ENCODE peak calls at places on chromosome 17, in four cellular contexts. J is neuronal stem cell, Z is H1, T is mesenchymal stem cell. N is an unnamed sample.

GRCh38 chr17:15348030-15348429 is 6.6 kb upstream of the TEKT3 start:
- DNase-seq in J (no peak), Z (no peak), T (no peak), N (no peak)

GRCh38 chr17:45940826-45941225 is 46.5 kb downstream of the MAPT start:
- DNase-seq in T (no peak), J (no peak), Z (no peak), N (no peak)

GRCh38 chr17:66775262-66775661 is 59.7 kb upstream of the CACNG5 start:
- DNase-seq in J (no peak), T (no peak), Z (no peak), N (no peak)

GRCh38 chr17:74499992-74500391 is 31.3 kb downstream of the CD300LB start:
- DNase-seq in Z (no peak), J (no peak), T (no peak), N (no peak)

GRCh38 chr17:75454193-75454592 is 2.2 kb upstream of the TMEM94 start:
- DNase-seq in J (no peak), Z (no peak), T (no peak), N (no peak)

GRCh38 chr17:676060-676745 is 38.4 kb downstream of the VPS53 start:
- DNase-seq in J (no peak), Z (no peak), T (no peak), N (no peak)

GRCh38 chr17:66633322-66633965 is 201.5 kb upstream of the CACNG5 start:
- DNase-seq in J (no peak), Z (no peak), T (peak), N (no peak)

GRCh38 chr17:82979718-82980117 is 99.7 kb upstream of the METRNL start:
- DNase-seq in Z (no peak), T (no peak), J (no peak), N (no peak)

GRCh38 chr17:45016823-45017222 is 34.6 kb downstream of the DCAKD start:
- DNase-seq in T (no peak), J (no peak), Z (no peak), N (peak)

GRCh38 chr17:54900457-54901229 is at the start of gene TOM1L1:
- DNase-seq in J (peak), T (peak), Z (peak), N (peak)

GRCh38 chr17:44688200-44688599 is 1.4 kb downstream of the CCDC43 start:
- DNase-seq in J (no peak), Z (no peak), T (no peak), N (peak)

GRCh38 chr17:29156781-29157180 is 23.4 kb downstream of the MYO18A start:
- DNase-seq in T (no peak), Z (no peak), J (no peak), N (peak)

GRCh38 chr17:44899074-44899782 is at the start of gene EFTUD2:
- DNase-seq in Z (peak), T (peak), J (peak), N (peak)

GRCh38 chr17:79996291-79996690 is 39.4 kb downstream of the TBC1D16 start:
- DNase-seq in J (no peak), T (no peak), Z (no peak), N (no peak)

GRCh38 chr17:33647976-33648375 is 354.9 kb upstream of the ASIC2 start:
- DNase-seq in T (peak), Z (no peak), J (peak), N (peak)

GRCh38 chr17:27072885-27073284 is 221.0 kb upstream of the WSB1 start:
- DNase-seq in T (no peak), J (no peak), Z (no peak), N (no peak)

GRCh38 chr17:29048440-29049360 is 5.8 kb downstream of the PIPOX start:
- DNase-seq in Z (no peak), J (no peak), T (no peak), N (peak)

GRCh38 chr17:15264542-15264941 is 584 bp downstream of the PMP22 start:
- DNase-seq in J (no peak), T (no peak), Z (no peak), N (no peak)

GRCh38 chr17:63760771-63761539 is 12.4 kb downstream of the CCDC47 start:
- DNase-seq in J (no peak), T (peak), Z (no peak), N (no peak)

GRCh38 chr17:18039535-18040286 is 503 bp downstream of the GID4 start:
- DNase-seq in J (peak), Z (no peak), T (peak), N (peak)

GRCh38 chr17:77535892-77536291 is 395.1 kb downstream of the SEC14L1 start:
- DNase-seq in Z (no peak), T (no peak), J (no peak), N (no peak)

GRCh38 chr17:10699861-10700260 is 2.5 kb downstream of the ADPRM start:
- DNase-seq in Z (no peak), J (no peak), T (peak), N (no peak)

GRCh38 chr17:44906987-44907681 is 7.9 kb upstream of the EFTUD2 start:
- DNase-seq in J (no peak), T (peak), Z (no peak), N (no peak)

GRCh38 chr17:39016193-39017153 is 49.3 kb upstream of the FBXO47 start:
- DNase-seq in Z (no peak), J (no peak), T (peak), N (no peak)
- H3K27ac ChIP-seq in Z (no peak), J (no peak), T (no peak), N (no peak)

DNA sequence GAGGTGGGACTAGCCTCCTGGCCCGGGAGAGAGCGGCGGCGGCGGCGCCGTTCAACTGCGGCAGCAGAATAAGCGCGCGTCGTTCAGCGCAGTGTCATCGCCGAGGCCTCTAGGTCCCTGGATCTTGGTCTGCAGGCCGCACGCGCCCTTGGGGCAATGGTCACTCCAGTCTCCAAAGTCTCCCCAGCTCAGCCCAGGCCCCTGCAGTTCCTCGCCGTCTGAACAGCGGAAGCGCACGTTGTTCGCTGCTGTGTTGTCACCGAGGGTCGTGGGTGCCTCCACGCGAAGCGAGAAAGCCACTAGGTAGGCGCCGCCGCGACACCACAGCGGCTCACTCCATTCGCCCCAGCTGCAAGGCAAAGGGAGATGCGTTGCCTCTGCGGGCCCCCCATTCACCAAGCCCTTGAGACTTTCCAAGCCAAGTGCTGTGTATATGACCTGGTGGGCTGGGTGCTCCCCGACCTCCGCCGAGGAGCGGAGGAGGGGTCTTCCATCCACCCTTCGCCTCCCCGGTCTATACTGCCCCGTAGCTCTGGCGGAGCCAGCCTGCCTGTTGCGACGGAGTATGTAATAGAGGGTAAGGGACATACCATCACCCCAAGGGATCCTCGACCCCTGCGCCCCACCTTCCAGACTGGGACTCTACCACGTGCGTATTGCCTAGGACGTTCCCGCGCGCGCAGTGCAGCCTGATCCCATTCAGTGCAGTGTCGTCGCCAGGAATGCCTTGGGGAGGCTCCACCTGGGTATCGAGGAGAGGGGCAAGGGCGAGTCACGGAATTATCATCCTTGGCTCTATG is 653 bp downstream of the VMO1 start:
- DNase-seq in Z (no peak), T (no peak), J (no peak), N (no peak)
- H3K4me3 ChIP-seq in Z (no peak), T (peak), J (no peak), N (no peak)

GRCh38 chr17:20127660-20128413 is 118.7 kb downstream of the SPECC1 start:
- DNase-seq in J (no peak), Z (no peak), T (peak), N (peak)

GRCh38 chr17:20123209-20123608 is 114.0 kb downstream of the SPECC1 start:
- DNase-seq in J (no peak), Z (no peak), T (no peak), N (no peak)

GRCh38 chr17:20122236-20122879 is 113.2 kb downstream of the SPECC1 start:
- DNase-seq in T (no peak), Z (no peak), J (no peak), N (no peak)

GRCh38 chr17:20121359-20122235 is 112.4 kb downstream of the SPECC1 start:
- DNase-seq in T (peak), J (peak), Z (peak), N (peak)

GRCh38 chr17:20125724-20126123 is 116.6 kb downstream of the SPECC1 start:
- DNase-seq in Z (no peak), J (no peak), T (no peak), N (no peak)
- H2BK12ac ChIP-seq in Z (peak), J (no peak), T (no peak), N (no peak)

GRCh38 chr17:42272576-42272975 is 3.6 kb downstream of the STAT5B start:
- DNase-seq in T (no peak), J (no peak), Z (no peak), N (no peak)
- H3K27ac ChIP-seq in T (no peak), J (no peak), Z (no peak), N (no peak)

GRCh38 chr17:39701012-39701783 is 1.3 kb downstream of the ERBB2 start:
- DNase-seq in T (no peak), J (no peak), Z (no peak), N (no peak)
- H3K4me3 ChIP-seq in T (peak), J (peak), Z (peak), N (peak)

DNA sequence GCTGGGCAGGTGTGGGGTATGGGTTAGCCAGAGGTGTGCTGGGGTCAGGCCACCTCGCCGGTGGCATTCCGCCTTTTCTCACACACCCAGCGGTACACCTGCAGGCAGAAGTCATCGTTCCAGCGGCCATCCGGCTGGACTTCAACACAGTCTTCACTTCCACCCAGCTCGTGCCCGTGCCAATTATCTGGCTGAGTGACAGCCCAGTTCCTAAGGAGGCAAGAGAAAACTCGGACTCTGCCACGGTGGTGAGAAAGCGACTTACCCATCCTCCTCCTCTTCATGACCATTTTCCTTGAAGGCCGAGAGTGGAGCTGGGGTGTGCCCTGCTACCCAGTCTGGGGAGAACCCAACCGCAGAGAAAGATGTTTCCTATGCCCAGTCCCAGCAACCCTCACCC is 13.1 kb downstream of the ASGR2 start:
- DNase-seq in T (no peak), Z (no peak), J (no peak), N (no peak)
- H2BK12ac ChIP-seq in T (no peak), Z (no peak), J (no peak), N (no peak)

DNA sequence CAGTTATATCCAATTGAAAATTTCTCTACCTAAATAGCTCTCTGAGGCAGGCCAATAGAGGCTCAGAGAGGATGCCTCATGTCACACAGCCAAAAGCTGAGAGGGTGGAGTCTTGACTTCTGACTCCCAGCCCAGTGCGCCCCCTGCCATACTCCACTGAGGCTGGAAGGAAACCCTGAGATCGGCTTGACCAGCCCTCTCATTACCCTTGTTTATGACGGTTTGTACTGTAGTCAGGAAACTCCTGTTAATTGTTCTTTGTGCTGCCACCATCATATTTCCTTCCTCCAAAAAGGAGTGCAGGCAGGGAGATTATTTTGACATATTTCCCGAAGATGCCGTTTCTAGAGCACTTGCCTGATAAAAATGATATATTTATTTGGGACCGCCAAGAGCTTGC is 107.9 kb downstream of the AIPL1 start:
- DNase-seq in J (no peak), Z (no peak), T (no peak), N (no peak)
- H3K27ac ChIP-seq in J (no peak), Z (no peak), T (no peak), N (no peak)

DNA sequence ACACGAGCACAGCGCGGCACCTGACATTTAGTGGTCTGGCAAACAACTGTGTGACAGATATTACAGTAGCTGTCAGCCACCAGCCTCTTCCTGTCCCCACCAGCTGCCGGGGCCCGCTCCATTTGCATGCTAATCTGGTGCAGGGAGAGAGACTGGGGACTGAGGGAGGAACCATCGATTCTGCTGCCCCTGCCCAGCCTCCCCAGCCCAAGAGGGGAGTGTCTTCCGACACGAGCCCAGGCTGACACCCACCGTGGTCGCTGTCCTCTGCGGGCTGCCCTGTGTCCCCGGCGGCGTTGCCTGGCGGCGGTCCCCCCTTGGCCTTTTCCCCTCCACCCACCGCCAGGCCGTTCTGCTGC is 12.8 kb downstream of the NDUFAF8 start:
- DNase-seq in T (no peak), Z (no peak), J (no peak), N (no peak)
- H3K4me3 ChIP-seq in T (no peak), Z (no peak), J (no peak), N (no peak)